ENCODE peak calls at places on chromosome 15, in ten cellular contexts. One of them, this sample, is unnamed. For H3K4me1, the result is how much of the 10 kb centered on the place peaks cover.

GRCh38 chr15:69480932-69481331 is 28.3 kb downstream of the RPLP1 start:
- DNase-seq in upper lobe of right lung: no peak
- DNase-seq in DND-41: no peak
- DNase-seq in mammary epithelial cell: no peak
- DNase-seq in lower lobe of right lung: no peak
- DNase-seq in CD8-positive, alpha-beta T cell: no peak
- DNase-seq in tibial nerve: no peak
- DNase-seq in adrenal gland: no peak
- DNase-seq in gastrocnemius medialis: no peak
- DNase-seq in A549: no peak
- DNase-seq in this sample: no peak

GRCh38 chr15:51782357-51782896 is 31.0 kb downstream of the TMOD2 start:
- DNase-seq in A549: peak
- DNase-seq in gastrocnemius medialis: no peak
- DNase-seq in lower lobe of right lung: no peak
- DNase-seq in CD8-positive, alpha-beta T cell: no peak
- DNase-seq in DND-41: no peak
- DNase-seq in adrenal gland: no peak
- DNase-seq in upper lobe of right lung: no peak
- DNase-seq in tibial nerve: no peak
- DNase-seq in mammary epithelial cell: no peak
- DNase-seq in this sample: no peak

GRCh38 chr15:99986297-99987118 is 253.3 kb upstream of the LYSMD4 start:
- DNase-seq in A549: no peak
- DNase-seq in CD8-positive, alpha-beta T cell: no peak
- DNase-seq in gastrocnemius medialis: no peak
- DNase-seq in mammary epithelial cell: no peak
- DNase-seq in DND-41: peak
- DNase-seq in tibial nerve: no peak
- DNase-seq in upper lobe of right lung: no peak
- DNase-seq in adrenal gland: no peak
- DNase-seq in lower lobe of right lung: peak
- DNase-seq in this sample: no peak

GRCh38 chr15:22224241-22224671 is 143.9 kb downstream of the OR4M2 start:
- DNase-seq in DND-41: no peak
- DNase-seq in lower lobe of right lung: no peak
- DNase-seq in A549: no peak
- DNase-seq in gastrocnemius medialis: no peak
- DNase-seq in upper lobe of right lung: peak
- DNase-seq in mammary epithelial cell: no peak
- DNase-seq in adrenal gland: no peak
- DNase-seq in tibial nerve: no peak
- DNase-seq in CD8-positive, alpha-beta T cell: no peak
- DNase-seq in this sample: no peak

GRCh38 chr15:79172032-79172481 is 81.5 kb upstream of the RASGRF1 start:
- DNase-seq in tibial nerve: no peak
- DNase-seq in DND-41: no peak
- DNase-seq in upper lobe of right lung: no peak
- DNase-seq in mammary epithelial cell: no peak
- DNase-seq in CD8-positive, alpha-beta T cell: no peak
- DNase-seq in gastrocnemius medialis: no peak
- DNase-seq in lower lobe of right lung: no peak
- DNase-seq in A549: no peak
- DNase-seq in adrenal gland: no peak
- DNase-seq in this sample: peak

GRCh38 chr15:63708141-63708772 is 111.1 kb downstream of the FBXL22 start:
- DNase-seq in mammary epithelial cell: no peak
- DNase-seq in gastrocnemius medialis: no peak
- DNase-seq in CD8-positive, alpha-beta T cell: no peak
- DNase-seq in DND-41: no peak
- DNase-seq in tibial nerve: no peak
- DNase-seq in lower lobe of right lung: no peak
- DNase-seq in upper lobe of right lung: no peak
- DNase-seq in A549: no peak
- DNase-seq in adrenal gland: no peak
- DNase-seq in this sample: no peak

GRCh38 chr15:61994216-61994615 is 66.0 kb downstream of the VPS13C start:
- DNase-seq in CD8-positive, alpha-beta T cell: no peak
- DNase-seq in upper lobe of right lung: no peak
- DNase-seq in mammary epithelial cell: peak
- DNase-seq in DND-41: no peak
- DNase-seq in tibial nerve: no peak
- DNase-seq in adrenal gland: no peak
- DNase-seq in lower lobe of right lung: no peak
- DNase-seq in A549: no peak
- DNase-seq in gastrocnemius medialis: no peak
- DNase-seq in this sample: no peak

GRCh38 chr15:62545392-62546227 is 380.5 kb upstream of the C2CD4B start:
- DNase-seq in adrenal gland: peak
- DNase-seq in DND-41: no peak
- DNase-seq in mammary epithelial cell: peak
- DNase-seq in tibial nerve: peak
- DNase-seq in lower lobe of right lung: no peak
- DNase-seq in CD8-positive, alpha-beta T cell: no peak
- DNase-seq in gastrocnemius medialis: peak
- DNase-seq in upper lobe of right lung: no peak
- DNase-seq in A549: no peak
- DNase-seq in this sample: peak

GRCh38 chr15:67548532-67548852 is 6.0 kb downstream of the MAP2K5 start:
- DNase-seq in DND-41: no peak
- DNase-seq in mammary epithelial cell: no peak
- DNase-seq in A549: no peak
- DNase-seq in lower lobe of right lung: no peak
- DNase-seq in tibial nerve: no peak
- DNase-seq in gastrocnemius medialis: no peak
- DNase-seq in CD8-positive, alpha-beta T cell: no peak
- DNase-seq in adrenal gland: no peak
- DNase-seq in upper lobe of right lung: no peak
- DNase-seq in this sample: no peak

GRCh38 chr15:67548862-67549651 is 6.6 kb downstream of the MAP2K5 start:
- DNase-seq in gastrocnemius medialis: no peak
- DNase-seq in tibial nerve: no peak
- DNase-seq in mammary epithelial cell: no peak
- DNase-seq in CD8-positive, alpha-beta T cell: no peak
- DNase-seq in A549: no peak
- DNase-seq in DND-41: no peak
- DNase-seq in upper lobe of right lung: no peak
- DNase-seq in adrenal gland: no peak
- DNase-seq in lower lobe of right lung: no peak
- DNase-seq in this sample: no peak

GRCh38 chr15:67550522-67550921 is 8.0 kb downstream of the MAP2K5 start:
- DNase-seq in tibial nerve: no peak
- DNase-seq in upper lobe of right lung: no peak
- DNase-seq in CD8-positive, alpha-beta T cell: no peak
- DNase-seq in A549: no peak
- DNase-seq in adrenal gland: peak
- DNase-seq in mammary epithelial cell: no peak
- DNase-seq in DND-41: no peak
- DNase-seq in gastrocnemius medialis: no peak
- DNase-seq in lower lobe of right lung: no peak
- DNase-seq in this sample: no peak

GRCh38 chr15:67549736-67550135 is 7.2 kb downstream of the MAP2K5 start:
- DNase-seq in adrenal gland: no peak
- DNase-seq in mammary epithelial cell: no peak
- DNase-seq in lower lobe of right lung: no peak
- DNase-seq in A549: no peak
- DNase-seq in CD8-positive, alpha-beta T cell: no peak
- DNase-seq in DND-41: no peak
- DNase-seq in tibial nerve: no peak
- DNase-seq in upper lobe of right lung: no peak
- DNase-seq in gastrocnemius medialis: no peak
- DNase-seq in this sample: no peak

GRCh38 chr15:67551207-67551743 is 8.8 kb downstream of the MAP2K5 start:
- DNase-seq in tibial nerve: no peak
- DNase-seq in gastrocnemius medialis: no peak
- DNase-seq in DND-41: no peak
- DNase-seq in mammary epithelial cell: no peak
- DNase-seq in A549: no peak
- DNase-seq in CD8-positive, alpha-beta T cell: no peak
- DNase-seq in adrenal gland: no peak
- DNase-seq in lower lobe of right lung: no peak
- DNase-seq in upper lobe of right lung: no peak
- DNase-seq in this sample: no peak
- TF ChIP-seq CTCF in tibial nerve: no peak
- TF ChIP-seq CTCF in gastrocnemius medialis: no peak
- TF ChIP-seq CTCF in DND-41: no peak
- TF ChIP-seq CTCF in mammary epithelial cell: no peak
- TF ChIP-seq CTCF in A549: no peak
- TF ChIP-seq CTCF in CD8-positive, alpha-beta T cell: no peak
- TF ChIP-seq CTCF in adrenal gland: no peak
- TF ChIP-seq CTCF in lower lobe of right lung: no peak
- TF ChIP-seq CTCF in upper lobe of right lung: no peak
- TF ChIP-seq CTCF in this sample: no peak

DNA sequence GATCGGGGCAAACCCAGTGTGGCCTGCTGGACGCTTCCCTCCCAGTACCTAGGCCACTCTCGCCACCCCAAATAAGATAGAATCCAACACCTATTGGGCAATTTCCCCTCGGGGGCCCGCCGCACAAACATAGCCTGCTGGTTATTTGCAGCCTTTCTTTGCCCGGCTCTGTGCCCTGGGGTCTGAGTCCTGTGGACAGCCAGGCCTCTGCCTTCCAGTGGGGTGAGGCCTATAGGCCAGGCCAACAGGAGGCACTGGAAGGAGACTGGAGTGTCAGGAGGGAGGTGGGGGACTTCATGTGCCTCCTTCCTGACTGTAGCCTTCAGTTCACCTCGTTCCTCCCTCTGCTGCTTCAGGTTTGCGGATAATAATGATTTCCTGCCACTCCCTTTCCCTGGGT is 47.4 kb upstream of the LDHAL6B start:
- DNase-seq in gastrocnemius medialis: no peak
- DNase-seq in lower lobe of right lung: no peak
- DNase-seq in A549: no peak
- DNase-seq in mammary epithelial cell: no peak
- DNase-seq in CD8-positive, alpha-beta T cell: no peak
- DNase-seq in upper lobe of right lung: no peak
- DNase-seq in tibial nerve: no peak
- DNase-seq in adrenal gland: no peak
- DNase-seq in DND-41: no peak
- DNase-seq in this sample: no peak
- H3K4me1 ChIP-seq in gastrocnemius medialis: under half
- H3K4me1 ChIP-seq in lower lobe of right lung: under half
- H3K4me1 ChIP-seq in A549: under half
- H3K4me1 ChIP-seq in mammary epithelial cell: under half
- H3K4me1 ChIP-seq in CD8-positive, alpha-beta T cell: under half
- H3K4me1 ChIP-seq in upper lobe of right lung: under half
- H3K4me1 ChIP-seq in tibial nerve: under half
- H3K4me1 ChIP-seq in adrenal gland: under half
- H3K4me1 ChIP-seq in DND-41: under half
- H3K4me1 ChIP-seq in this sample: under half

GRCh38 chr15:91950631-91951384 is 97.3 kb downstream of the SLCO3A1 start:
- DNase-seq in DND-41: peak
- DNase-seq in adrenal gland: no peak
- DNase-seq in gastrocnemius medialis: no peak
- DNase-seq in lower lobe of right lung: no peak
- DNase-seq in tibial nerve: no peak
- DNase-seq in CD8-positive, alpha-beta T cell: no peak
- DNase-seq in upper lobe of right lung: no peak
- DNase-seq in mammary epithelial cell: peak
- DNase-seq in A549: no peak
- DNase-seq in this sample: no peak

GRCh38 chr15:91954211-91954804 is 100.8 kb downstream of the SLCO3A1 start:
- DNase-seq in DND-41: no peak
- DNase-seq in A549: no peak
- DNase-seq in gastrocnemius medialis: no peak
- DNase-seq in mammary epithelial cell: no peak
- DNase-seq in adrenal gland: no peak
- DNase-seq in upper lobe of right lung: no peak
- DNase-seq in lower lobe of right lung: no peak
- DNase-seq in tibial nerve: no peak
- DNase-seq in CD8-positive, alpha-beta T cell: no peak
- DNase-seq in this sample: no peak

GRCh38 chr15:91953432-91953831 is 99.9 kb downstream of the SLCO3A1 start:
- DNase-seq in adrenal gland: no peak
- DNase-seq in CD8-positive, alpha-beta T cell: no peak
- DNase-seq in tibial nerve: no peak
- DNase-seq in DND-41: peak
- DNase-seq in mammary epithelial cell: peak
- DNase-seq in upper lobe of right lung: no peak
- DNase-seq in A549: no peak
- DNase-seq in lower lobe of right lung: no peak
- DNase-seq in gastrocnemius medialis: no peak
- DNase-seq in this sample: peak

GRCh38 chr15:91950054-91950453 is 96.5 kb downstream of the SLCO3A1 start:
- DNase-seq in CD8-positive, alpha-beta T cell: no peak
- DNase-seq in mammary epithelial cell: no peak
- DNase-seq in DND-41: no peak
- DNase-seq in adrenal gland: no peak
- DNase-seq in gastrocnemius medialis: no peak
- DNase-seq in tibial nerve: no peak
- DNase-seq in lower lobe of right lung: no peak
- DNase-seq in A549: no peak
- DNase-seq in upper lobe of right lung: no peak
- DNase-seq in this sample: no peak

GRCh38 chr15:91952216-91952615 is 98.7 kb downstream of the SLCO3A1 start:
- DNase-seq in gastrocnemius medialis: no peak
- DNase-seq in tibial nerve: no peak
- DNase-seq in adrenal gland: no peak
- DNase-seq in lower lobe of right lung: no peak
- DNase-seq in A549: no peak
- DNase-seq in mammary epithelial cell: peak
- DNase-seq in CD8-positive, alpha-beta T cell: no peak
- DNase-seq in upper lobe of right lung: no peak
- DNase-seq in DND-41: no peak
- DNase-seq in this sample: no peak
- H3K27ac ChIP-seq in gastrocnemius medialis: no peak
- H3K27ac ChIP-seq in tibial nerve: no peak
- H3K27ac ChIP-seq in adrenal gland: no peak
- H3K27ac ChIP-seq in lower lobe of right lung: no peak
- H3K27ac ChIP-seq in A549: no peak
- H3K27ac ChIP-seq in mammary epithelial cell: peak
- H3K27ac ChIP-seq in CD8-positive, alpha-beta T cell: no peak
- H3K27ac ChIP-seq in upper lobe of right lung: no peak
- H3K27ac ChIP-seq in DND-41: no peak
- H3K27ac ChIP-seq in this sample: no peak

GRCh38 chr15:81195339-81195864 is 1.3 kb upstream of the IL16 start:
- DNase-seq in lower lobe of right lung: no peak
- DNase-seq in tibial nerve: no peak
- DNase-seq in adrenal gland: no peak
- DNase-seq in DND-41: no peak
- DNase-seq in mammary epithelial cell: no peak
- DNase-seq in upper lobe of right lung: no peak
- DNase-seq in gastrocnemius medialis: no peak
- DNase-seq in CD8-positive, alpha-beta T cell: no peak
- DNase-seq in A549: no peak
- DNase-seq in this sample: peak

GRCh38 chr15:81197688-81198281 is 1.1 kb downstream of the IL16 start:
- DNase-seq in tibial nerve: no peak
- DNase-seq in upper lobe of right lung: no peak
- DNase-seq in mammary epithelial cell: no peak
- DNase-seq in CD8-positive, alpha-beta T cell: no peak
- DNase-seq in DND-41: no peak
- DNase-seq in gastrocnemius medialis: no peak
- DNase-seq in A549: no peak
- DNase-seq in adrenal gland: no peak
- DNase-seq in lower lobe of right lung: no peak
- DNase-seq in this sample: no peak

GRCh38 chr15:81196576-81197254 is at the start of gene IL16:
- DNase-seq in CD8-positive, alpha-beta T cell: no peak
- DNase-seq in tibial nerve: no peak
- DNase-seq in upper lobe of right lung: no peak
- DNase-seq in DND-41: no peak
- DNase-seq in gastrocnemius medialis: no peak
- DNase-seq in A549: no peak
- DNase-seq in lower lobe of right lung: no peak
- DNase-seq in mammary epithelial cell: no peak
- DNase-seq in adrenal gland: no peak
- DNase-seq in this sample: no peak

GRCh38 chr15:81197255-81197630 is 564 bp downstream of the IL16 start:
- DNase-seq in mammary epithelial cell: no peak
- DNase-seq in CD8-positive, alpha-beta T cell: no peak
- DNase-seq in upper lobe of right lung: no peak
- DNase-seq in adrenal gland: no peak
- DNase-seq in tibial nerve: no peak
- DNase-seq in gastrocnemius medialis: no peak
- DNase-seq in A549: no peak
- DNase-seq in DND-41: no peak
- DNase-seq in lower lobe of right lung: no peak
- DNase-seq in this sample: no peak

GRCh38 chr15:81199031-81199779 is 2.5 kb downstream of the IL16 start:
- DNase-seq in A549: no peak
- DNase-seq in CD8-positive, alpha-beta T cell: no peak
- DNase-seq in upper lobe of right lung: no peak
- DNase-seq in DND-41: no peak
- DNase-seq in lower lobe of right lung: no peak
- DNase-seq in tibial nerve: no peak
- DNase-seq in adrenal gland: no peak
- DNase-seq in mammary epithelial cell: no peak
- DNase-seq in gastrocnemius medialis: no peak
- DNase-seq in this sample: no peak
- TF ChIP-seq CTCF in A549: no peak
- TF ChIP-seq CTCF in CD8-positive, alpha-beta T cell: no peak
- TF ChIP-seq CTCF in upper lobe of right lung: no peak
- TF ChIP-seq CTCF in DND-41: no peak
- TF ChIP-seq CTCF in lower lobe of right lung: no peak
- TF ChIP-seq CTCF in tibial nerve: no peak
- TF ChIP-seq CTCF in adrenal gland: no peak
- TF ChIP-seq CTCF in mammary epithelial cell: no peak
- TF ChIP-seq CTCF in gastrocnemius medialis: no peak
- TF ChIP-seq CTCF in this sample: no peak

This sample was measured in thyroid gland.